ENCODE peak calls at places on chromosome 15, in four cellular contexts. F is T47D, C is GM04504, X is kidney epithelial cell. W is an unnamed sample.

GRCh38 chr15:91271565-91272153 is 171.6 kb downstream of the SV2B start:
- DNase-seq in X (peak), C (peak), F (peak), W (peak)

GRCh38 chr15:22954798-22955543 is 25.2 kb downstream of the CYFIP1 start:
- DNase-seq in X (no peak), F (peak), C (no peak), W (no peak)

GRCh38 chr15:83396071-83396470 is 51.1 kb upstream of the SH3GL3 start:
- DNase-seq in X (no peak), C (no peak), F (no peak), W (no peak)

GRCh38 chr15:74519311-74519710 is 21.7 kb upstream of the ARID3B start:
- DNase-seq in C (no peak), F (no peak), X (no peak), W (no peak)

GRCh38 chr15:33309602-33310276 is 1.0 kb upstream of the RYR3 start:
- DNase-seq in F (peak), X (no peak), C (no peak), W (no peak)

GRCh38 chr15:72339777-72340177 is 19.8 kb upstream of the CELF6 start:
- DNase-seq in F (no peak), X (peak), C (peak), W (peak)

GRCh38 chr15:38072007-38072506 is 137.6 kb downstream of the TMCO5A start:
- DNase-seq in F (no peak), C (no peak), X (no peak), W (no peak)

GRCh38 chr15:26889298-26889898 is 22.5 kb downstream of the GABRA5 start:
- DNase-seq in F (peak), X (peak), C (peak), W (peak)

GRCh38 chr15:85825719-85826118 is 31.0 kb upstream of the KLHL25 start:
- DNase-seq in F (peak), C (no peak), X (no peak), W (no peak)

GRCh38 chr15:36977620-36978610 is 122.4 kb downstream of the MEIS2 start:
- DNase-seq in C (no peak), X (no peak), F (no peak), W (no peak)

GRCh38 chr15:31352911-31353811 is 26.5 kb downstream of the KLF13 start:
- DNase-seq in C (peak), X (peak), F (no peak), W (peak)

GRCh38 chr15:64969401-64969800 is 20.3 kb downstream of the SPG21 start:
- DNase-seq in X (no peak), F (no peak), C (no peak), W (no peak)

GRCh38 chr15:89912674-89913396 is at the start of gene ARPIN:
- DNase-seq in F (peak), C (no peak), X (no peak), W (no peak)

GRCh38 chr15:64894395-64895056 is 17.2 kb upstream of the ANKDD1A start:
- DNase-seq in C (no peak), X (no peak), F (no peak), W (no peak)

GRCh38 chr15:92409521-92409920 is 15.8 kb downstream of the ST8SIA2 start:
- DNase-seq in F (no peak), X (no peak), C (no peak), W (no peak)

GRCh38 chr15:101458908-101459578 is 30.5 kb downstream of the PCSK6 start:
- DNase-seq in X (no peak), C (no peak), F (no peak), W (no peak)

GRCh38 chr15:36579792-36580431 is 486 bp downstream of the CDIN1 start:
- DNase-seq in C (no peak), X (no peak), F (no peak), W (no peak)

GRCh38 chr15:88609344-88609743 is 11.8 kb upstream of the AEN start:
- DNase-seq in X (no peak), F (no peak), C (no peak), W (no peak)

GRCh38 chr15:39997031-39997430 is 42.0 kb downstream of the SRP14 start:
- DNase-seq in C (no peak), F (no peak), X (no peak), W (no peak)

GRCh38 chr15:68640791-68641331 is 62.1 kb downstream of the CORO2B start:
- DNase-seq in X (no peak), C (no peak), F (no peak), W (no peak)

GRCh38 chr15:53072077-53072476 is 281.9 kb upstream of the ONECUT1 start:
- DNase-seq in C (no peak), F (peak), X (peak), W (no peak)

GRCh38 chr15:65375871-65376552 is 1.8 kb downstream of the IGDCC3 start:
- DNase-seq in F (peak), C (no peak), X (no peak), W (no peak)

GRCh38 chr15:60228096-60228495 is 169.7 kb downstream of the ANXA2 start:
- DNase-seq in F (no peak), X (no peak), C (no peak), W (no peak)

W was measured in AG09319.